ENCODE peak calls at places on chromosomes 2 and 18, in nine cellular contexts. One of them, this sample, is unnamed.

GRCh38 chr2:177178797-177179196 is 33.8 kb upstream of the HNRNPA3 start:
- DNase-seq in transverse colon: no peak
- DNase-seq in NCI-H1105: no peak
- DNase-seq in cardiac muscle cell: no peak
- DNase-seq in activated CD4-positive, CD25-positive, alpha-beta regulatory T cell: no peak
- DNase-seq in fibroblast of mammary gland: no peak
- DNase-seq in stimulated activated CD8-positive, alpha-beta memory T cell treated with anti-CD3 and anti-CD28 coated beads, Interleukin-15, amount 100 ng/mL, for 24 hours: no peak
- DNase-seq in skeletal muscle cell: no peak
- DNase-seq in CD4-positive, alpha-beta memory T cell: no peak
- DNase-seq in this sample: no peak

GRCh38 chr18:65057439-65058083 is 693.3 kb upstream of the CDH7 start:
- DNase-seq in transverse colon: no peak
- DNase-seq in NCI-H1105: no peak
- DNase-seq in cardiac muscle cell: no peak
- DNase-seq in activated CD4-positive, CD25-positive, alpha-beta regulatory T cell: no peak
- DNase-seq in fibroblast of mammary gland: no peak
- DNase-seq in stimulated activated CD8-positive, alpha-beta memory T cell treated with anti-CD3 and anti-CD28 coated beads, Interleukin-15, amount 100 ng/mL, for 24 hours: no peak
- DNase-seq in skeletal muscle cell: no peak
- DNase-seq in CD4-positive, alpha-beta memory T cell: no peak
- DNase-seq in this sample: no peak

GRCh38 chr18:6881034-6881800 is 151.7 kb downstream of the ARHGAP28 start:
- DNase-seq in transverse colon: no peak
- DNase-seq in NCI-H1105: no peak
- DNase-seq in cardiac muscle cell: peak
- DNase-seq in activated CD4-positive, CD25-positive, alpha-beta regulatory T cell: no peak
- DNase-seq in fibroblast of mammary gland: peak
- DNase-seq in stimulated activated CD8-positive, alpha-beta memory T cell treated with anti-CD3 and anti-CD28 coated beads, Interleukin-15, amount 100 ng/mL, for 24 hours: no peak
- DNase-seq in skeletal muscle cell: peak
- DNase-seq in CD4-positive, alpha-beta memory T cell: no peak
- DNase-seq in this sample: no peak

GRCh38 chr18:70172225-70172624 is 33.3 kb downstream of the RTTN start:
- DNase-seq in transverse colon: no peak
- DNase-seq in NCI-H1105: no peak
- DNase-seq in cardiac muscle cell: peak
- DNase-seq in activated CD4-positive, CD25-positive, alpha-beta regulatory T cell: no peak
- DNase-seq in fibroblast of mammary gland: peak
- DNase-seq in stimulated activated CD8-positive, alpha-beta memory T cell treated with anti-CD3 and anti-CD28 coated beads, Interleukin-15, amount 100 ng/mL, for 24 hours: no peak
- DNase-seq in skeletal muscle cell: no peak
- DNase-seq in CD4-positive, alpha-beta memory T cell: no peak
- DNase-seq in this sample: no peak

GRCh38 chr2:76958749-76959148 is 563.4 kb downstream of the LRRTM4 start:
- DNase-seq in transverse colon: no peak
- DNase-seq in NCI-H1105: no peak
- DNase-seq in cardiac muscle cell: peak
- DNase-seq in activated CD4-positive, CD25-positive, alpha-beta regulatory T cell: no peak
- DNase-seq in fibroblast of mammary gland: no peak
- DNase-seq in stimulated activated CD8-positive, alpha-beta memory T cell treated with anti-CD3 and anti-CD28 coated beads, Interleukin-15, amount 100 ng/mL, for 24 hours: no peak
- DNase-seq in skeletal muscle cell: no peak
- DNase-seq in CD4-positive, alpha-beta memory T cell: no peak
- DNase-seq in this sample: no peak

GRCh38 chr18:44465337-44465736 is 215.4 kb upstream of the SETBP1 start:
- DNase-seq in transverse colon: no peak
- DNase-seq in NCI-H1105: no peak
- DNase-seq in cardiac muscle cell: no peak
- DNase-seq in activated CD4-positive, CD25-positive, alpha-beta regulatory T cell: no peak
- DNase-seq in fibroblast of mammary gland: no peak
- DNase-seq in stimulated activated CD8-positive, alpha-beta memory T cell treated with anti-CD3 and anti-CD28 coated beads, Interleukin-15, amount 100 ng/mL, for 24 hours: no peak
- DNase-seq in skeletal muscle cell: peak
- DNase-seq in CD4-positive, alpha-beta memory T cell: no peak
- DNase-seq in this sample: no peak

GRCh38 chr2:160308915-160309314 is 108.8 kb upstream of the ITGB6 start:
- DNase-seq in transverse colon: no peak
- DNase-seq in NCI-H1105: no peak
- DNase-seq in cardiac muscle cell: peak
- DNase-seq in activated CD4-positive, CD25-positive, alpha-beta regulatory T cell: no peak
- DNase-seq in fibroblast of mammary gland: peak
- DNase-seq in stimulated activated CD8-positive, alpha-beta memory T cell treated with anti-CD3 and anti-CD28 coated beads, Interleukin-15, amount 100 ng/mL, for 24 hours: no peak
- DNase-seq in skeletal muscle cell: peak
- DNase-seq in CD4-positive, alpha-beta memory T cell: no peak
- DNase-seq in this sample: no peak

GRCh38 chr2:20173064-20173463 is 51.9 kb downstream of the SDC1 start:
- DNase-seq in transverse colon: no peak
- DNase-seq in NCI-H1105: no peak
- DNase-seq in cardiac muscle cell: no peak
- DNase-seq in activated CD4-positive, CD25-positive, alpha-beta regulatory T cell: no peak
- DNase-seq in fibroblast of mammary gland: no peak
- DNase-seq in stimulated activated CD8-positive, alpha-beta memory T cell treated with anti-CD3 and anti-CD28 coated beads, Interleukin-15, amount 100 ng/mL, for 24 hours: no peak
- DNase-seq in skeletal muscle cell: no peak
- DNase-seq in CD4-positive, alpha-beta memory T cell: no peak
- DNase-seq in this sample: no peak

GRCh38 chr2:121810959-121811853 is 55.8 kb downstream of the TSN start:
- DNase-seq in transverse colon: peak
- DNase-seq in NCI-H1105: peak
- DNase-seq in cardiac muscle cell: peak
- DNase-seq in activated CD4-positive, CD25-positive, alpha-beta regulatory T cell: no peak
- DNase-seq in fibroblast of mammary gland: peak
- DNase-seq in stimulated activated CD8-positive, alpha-beta memory T cell treated with anti-CD3 and anti-CD28 coated beads, Interleukin-15, amount 100 ng/mL, for 24 hours: no peak
- DNase-seq in skeletal muscle cell: peak
- DNase-seq in CD4-positive, alpha-beta memory T cell: no peak
- DNase-seq in this sample: peak

GRCh38 chr2:238094438-238095022 is 5.6 kb upstream of the ESPNL start:
- DNase-seq in transverse colon: no peak
- DNase-seq in NCI-H1105: no peak
- DNase-seq in cardiac muscle cell: no peak
- DNase-seq in activated CD4-positive, CD25-positive, alpha-beta regulatory T cell: no peak
- DNase-seq in fibroblast of mammary gland: no peak
- DNase-seq in stimulated activated CD8-positive, alpha-beta memory T cell treated with anti-CD3 and anti-CD28 coated beads, Interleukin-15, amount 100 ng/mL, for 24 hours: no peak
- DNase-seq in skeletal muscle cell: no peak
- DNase-seq in CD4-positive, alpha-beta memory T cell: no peak
- DNase-seq in this sample: no peak

GRCh38 chr18:51089691-51090090 is 59.7 kb downstream of the SMAD4 start:
- DNase-seq in transverse colon: no peak
- DNase-seq in NCI-H1105: no peak
- DNase-seq in cardiac muscle cell: no peak
- DNase-seq in activated CD4-positive, CD25-positive, alpha-beta regulatory T cell: no peak
- DNase-seq in fibroblast of mammary gland: peak
- DNase-seq in stimulated activated CD8-positive, alpha-beta memory T cell treated with anti-CD3 and anti-CD28 coated beads, Interleukin-15, amount 100 ng/mL, for 24 hours: no peak
- DNase-seq in skeletal muscle cell: no peak
- DNase-seq in CD4-positive, alpha-beta memory T cell: no peak
- DNase-seq in this sample: no peak

This sample was measured in thyroid gland.